ENCODE peak calls at places on chromosome 11, in six cellular contexts. One of them, this sample, is unnamed.

GRCh38 chr11:43948341-43949185 is 6.1 kb downstream of the C11orf96 start:
- DNase-seq in transverse colon: no peak
- DNase-seq in putamen: no peak
- DNase-seq in COR-L47: no peak
- DNase-seq in EL: no peak
- DNase-seq in omental fat pad: no peak
- DNase-seq in this sample: no peak

GRCh38 chr11:45859661-45860140 is 12.4 kb downstream of the CRY2 start:
- DNase-seq in omental fat pad: peak; percentile 72
- DNase-seq in EL: peak; percentile 96
- DNase-seq in putamen: peak; percentile 86
- DNase-seq in COR-L47: peak; percentile 93
- DNase-seq in transverse colon: peak; percentile 94
- DNase-seq in this sample: peak; percentile 97

GRCh38 chr11:122524532-122524882 is 131.0 kb upstream of the UBASH3B start:
- DNase-seq in transverse colon: no peak
- DNase-seq in omental fat pad: no peak
- DNase-seq in EL: no peak
- DNase-seq in COR-L47: no peak
- DNase-seq in putamen: no peak
- DNase-seq in this sample: peak; percentile 64

GRCh38 chr11:118117790-118118601 is 31.2 kb upstream of the SMIM35 start:
- DNase-seq in transverse colon: no peak
- DNase-seq in putamen: no peak
- DNase-seq in COR-L47: no peak
- DNase-seq in omental fat pad: no peak
- DNase-seq in EL: no peak
- DNase-seq in this sample: no peak

GRCh38 chr11:61075891-61076290 is 26.4 kb upstream of the CD5 start:
- DNase-seq in omental fat pad: no peak
- DNase-seq in transverse colon: peak; percentile 29
- DNase-seq in COR-L47: no peak
- DNase-seq in EL: peak; percentile 60
- DNase-seq in putamen: peak; percentile 11
- DNase-seq in this sample: peak; percentile 62

GRCh38 chr11:68340003-68340767 is 27.8 kb downstream of the LRP5 start:
- DNase-seq in transverse colon: no peak
- DNase-seq in omental fat pad: no peak
- DNase-seq in EL: no peak
- DNase-seq in putamen: no peak
- DNase-seq in COR-L47: no peak
- DNase-seq in this sample: no peak

GRCh38 chr11:125343732-125344131 is 152.3 kb downstream of the FEZ1 start:
- DNase-seq in transverse colon: no peak
- DNase-seq in COR-L47: no peak
- DNase-seq in EL: no peak
- DNase-seq in omental fat pad: no peak
- DNase-seq in putamen: no peak
- DNase-seq in this sample: no peak

GRCh38 chr11:35083181-35084061 is 55.5 kb upstream of the CD44 start:
- DNase-seq in transverse colon: peak; percentile 61
- DNase-seq in omental fat pad: peak; percentile 28
- DNase-seq in putamen: peak; percentile 36
- DNase-seq in COR-L47: no peak
- DNase-seq in EL: peak; percentile 99
- DNase-seq in this sample: peak; percentile 92

GRCh38 chr11:9025101-9025850 is 21.5 kb upstream of the NRIP3 start:
- DNase-seq in EL: no peak
- DNase-seq in transverse colon: no peak
- DNase-seq in putamen: no peak
- DNase-seq in COR-L47: no peak
- DNase-seq in omental fat pad: no peak
- DNase-seq in this sample: no peak

This sample was measured in AG20443.